ENCODE peak calls at places on chromosomes 3 and 15, in seven cellular contexts. B is ovary, F is GM12892, Z is A549, E is heart left ventricle, W is breast epithelium, C is adrenal gland. K is an unnamed sample.
A peak's percentile ranks its signal among the peaks of the same experiment; 100 is the strongest.

GRCh38 chr15:40691737-40692136 is 3.2 kb upstream of the RAD51 start:
- DNase-seq in B (no peak), F (no peak), Z (peak; percentile 39), E (no peak), W (no peak), C (no peak), K (no peak)

GRCh38 chr3:3170998-3171397 is 8.5 kb downstream of the CRBN start:
- DNase-seq in B (no peak), F (no peak), Z (peak; percentile 44), E (no peak), W (no peak), C (no peak), K (no peak)

GRCh38 chr3:112531358-112531781 is 30.4 kb downstream of the ATG3 start:
- DNase-seq in B (no peak), F (no peak), Z (peak; percentile 38), E (no peak), W (no peak), C (no peak), K (no peak)

GRCh38 chr15:78944202-78944625 is 632 bp downstream of the CTSH start:
- DNase-seq in B (no peak), F (no peak), Z (no peak), E (no peak), W (no peak), C (peak; percentile 56), K (no peak)

GRCh38 chr15:57245130-57245529 is 131.2 kb upstream of the CGNL1 start:
- DNase-seq in B (no peak), F (no peak), Z (no peak), E (no peak), W (no peak), C (no peak), K (no peak)

GRCh38 chr15:80609512-80609946 is 85.6 kb upstream of the ABHD17C start:
- DNase-seq in B (no peak), F (no peak), Z (no peak), E (no peak), W (no peak), C (no peak), K (no peak)

GRCh38 chr15:68425428-68426060 is 6.4 kb downstream of the ITGA11 start:
- DNase-seq in B (no peak), F (no peak), Z (no peak), E (no peak), W (no peak), C (no peak), K (no peak)

GRCh38 chr15:37783290-37783689 is 151.2 kb upstream of the TMCO5A start:
- DNase-seq in B (no peak), F (no peak), Z (no peak), E (no peak), W (no peak), C (no peak), K (no peak)

GRCh38 chr3:128492353-128493220 is at the start of gene GATA2:
- DNase-seq in B (no peak), F (no peak), Z (no peak), E (no peak), W (no peak), C (no peak), K (no peak)

GRCh38 chr3:110815008-110815583 is 256.5 kb upstream of the NECTIN3 start:
- DNase-seq in B (no peak), F (no peak), Z (peak; percentile 7), E (no peak), W (no peak), C (no peak), K (no peak)

GRCh38 chr3:72391659-72392058 is 456.6 kb downstream of the SHQ1 start:
- DNase-seq in B (no peak), F (no peak), Z (no peak), E (no peak), W (no peak), C (no peak), K (no peak)

GRCh38 chr15:94053626-94054025 is 177.7 kb upstream of the MCTP2 start:
- DNase-seq in B (no peak), F (no peak), Z (no peak), E (no peak), W (no peak), C (no peak), K (no peak)

GRCh38 chr15:72474466-72474911 is 359 bp downstream of the ARIH1 start:
- DNase-seq in B (no peak), F (no peak), Z (no peak), E (peak; percentile 73), W (peak; percentile 56), C (no peak), K (peak; percentile 12)

GRCh38 chr3:39278616-39278935 is 1.3 kb downstream of the CX3CR1 start:
- DNase-seq in B (no peak), F (no peak), Z (no peak), E (no peak), W (no peak), C (no peak), K (no peak)

GRCh38 chr15:34855397-34855796 is 60.0 kb upstream of the ACTC1 start:
- DNase-seq in B (no peak), F (no peak), Z (peak; percentile 38), E (no peak), W (no peak), C (no peak), K (no peak)

GRCh38 chr3:188178293-188178950 is 24.5 kb downstream of the LPP start:
- DNase-seq in B (no peak), F (no peak), Z (peak; percentile 61), E (no peak), W (no peak), C (no peak), K (no peak)

GRCh38 chr15:71261934-71262333 is 146.7 kb downstream of the THSD4 start:
- DNase-seq in B (no peak), F (no peak), Z (no peak), E (no peak), W (no peak), C (no peak), K (no peak)

GRCh38 chr3:97662808-97663207 is 101.8 kb upstream of the ARL6 start:
- DNase-seq in B (no peak), F (no peak), Z (no peak), E (no peak), W (no peak), C (no peak), K (no peak)

GRCh38 chr15:57384816-57385215 is 8.5 kb downstream of the CGNL1 start:
- DNase-seq in B (no peak), F (no peak), Z (peak; percentile 53), E (no peak), W (no peak), C (peak; percentile 41), K (no peak)

GRCh38 chr3:24407980-24408460 is 86.6 kb downstream of the THRB start:
- DNase-seq in B (no peak), F (no peak), Z (no peak), E (no peak), W (no peak), C (no peak), K (no peak)

GRCh38 chr3:24406900-24407299 is 87.8 kb downstream of the THRB start:
- DNase-seq in B (no peak), F (no peak), Z (no peak), E (no peak), W (no peak), C (no peak), K (no peak)

GRCh38 chr3:24415819-24416218 is 78.8 kb downstream of the THRB start:
- DNase-seq in B (no peak), F (no peak), Z (no peak), E (no peak), W (no peak), C (no peak), K (no peak)

GRCh38 chr3:24416224-24416623 is 78.4 kb downstream of the THRB start:
- DNase-seq in B (no peak), F (no peak), Z (no peak), E (no peak), W (no peak), C (no peak), K (no peak)

DNA sequence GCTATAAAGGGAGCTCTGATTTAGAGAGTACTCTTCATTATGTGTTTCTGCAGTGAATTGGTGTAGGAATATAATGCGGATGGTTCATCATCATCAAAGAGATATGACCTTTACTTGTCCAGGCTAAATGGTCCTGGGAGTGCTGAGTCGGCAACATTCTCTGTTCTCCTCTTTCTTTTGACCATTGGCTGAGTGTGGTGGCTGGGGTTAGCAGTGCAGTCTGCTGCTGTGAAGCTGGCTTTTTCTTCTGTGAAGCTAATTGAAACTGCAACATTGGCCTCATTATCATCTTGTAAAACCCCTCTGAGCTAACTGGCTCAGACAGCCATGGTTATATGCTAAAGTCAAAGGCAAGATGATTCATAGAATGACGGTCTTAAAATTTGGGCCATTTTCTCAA is 83.8 kb downstream of the THRB start:
- DNase-seq in B (no peak), F (no peak), Z (no peak), E (no peak), W (no peak), C (no peak), K (no peak)
- TF ChIP-seq POLR2A in B (no peak), F (no peak), Z (no peak), E (no peak), W (no peak), C (no peak), K (no peak)

GRCh38 chr15:100879461-100880138 is at the start of gene ALDH1A3:
- DNase-seq in B (no peak), F (peak; percentile 53), Z (peak; percentile 65), E (no peak), W (no peak), C (no peak), K (peak; percentile 50)
- TF ChIP-seq POLR2A in B (no peak), F (no peak), Z (peak; percentile 84), E (no peak), W (no peak), C (no peak), K (no peak)

DNA sequence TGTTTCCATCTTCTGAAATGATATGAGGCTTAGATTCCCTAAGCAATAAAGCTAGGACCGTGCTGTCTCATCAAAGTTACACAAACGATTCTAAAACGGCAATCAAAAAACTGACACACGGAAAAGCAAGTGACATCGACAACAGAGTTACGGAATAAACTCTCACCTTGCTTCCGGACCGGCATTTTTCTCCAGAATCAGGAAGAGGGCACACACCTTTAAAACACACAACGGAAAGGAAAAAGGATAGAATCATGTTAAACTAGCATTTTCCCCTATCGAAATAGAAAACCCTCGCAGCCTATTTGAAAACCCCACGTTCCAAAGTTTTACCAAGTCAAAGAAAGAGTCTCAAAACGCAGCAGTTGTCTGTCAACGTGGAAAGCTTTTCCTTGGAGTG is 1.4 kb downstream of the DLG1 start:
- DNase-seq in B (no peak), F (no peak), Z (no peak), E (no peak), W (no peak), C (no peak), K (no peak)
- TF ChIP-seq POLR2A in B (no peak), F (no peak), Z (no peak), E (no peak), W (no peak), C (no peak), K (no peak)

DNA sequence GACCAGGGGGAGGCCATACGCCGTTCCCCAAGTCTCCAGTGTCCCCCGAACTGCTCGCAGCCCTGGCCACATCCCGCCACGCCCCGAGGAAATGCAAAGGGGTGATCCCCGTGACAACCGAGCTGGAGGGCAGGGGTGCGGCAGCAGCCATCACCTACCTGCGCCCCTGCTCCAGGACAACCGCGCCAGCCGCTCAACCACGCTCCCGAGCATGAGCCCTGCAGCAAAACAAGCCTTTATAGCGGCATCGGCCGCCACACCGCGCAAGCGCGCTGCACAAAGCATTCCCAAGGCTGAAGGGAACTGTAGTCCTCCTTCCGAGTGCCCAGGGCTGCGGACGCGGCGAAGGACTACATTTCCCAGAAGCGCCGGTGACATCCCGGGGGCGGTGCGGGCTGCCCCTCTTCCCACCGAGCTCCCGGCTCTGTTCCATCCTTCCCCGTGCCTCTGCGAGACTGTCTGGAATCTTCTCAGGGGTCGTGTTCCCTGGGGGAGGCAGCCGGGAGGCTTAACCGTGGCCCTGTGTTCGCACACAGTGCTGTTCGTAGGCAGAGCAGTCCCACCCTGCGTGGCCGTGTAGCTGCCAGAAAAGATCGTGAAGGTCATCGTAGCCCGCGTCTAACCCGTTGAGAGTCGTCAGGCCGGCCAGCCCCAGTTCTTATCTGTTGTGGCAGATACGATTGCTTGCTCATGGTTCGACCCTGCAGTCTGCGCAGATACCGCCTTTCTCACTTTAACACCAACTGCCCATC is at the start of gene ABCC5:
- DNase-seq in B (peak; percentile 92), F (peak; percentile 80), Z (peak; percentile 86), E (peak; percentile 96), W (peak; percentile 81), C (peak; percentile 96), K (peak; percentile 83)
- TF ChIP-seq POLR2A in B (no peak), F (no peak), Z (peak; percentile 76), E (no peak), W (no peak), C (peak; percentile 61), K (no peak)